ENCODE peak calls at places on chromosomes 11 and 22, in four cellular contexts. A is fibroblast of gingiva, F is C1 segment of cervical spinal cord, I is caudate nucleus. K is an unnamed sample.

GRCh38 chr11:118311518-118311917 is 7.0 kb downstream of the CD3E start:
- DNase-seq in A (no peak), F (no peak), I (no peak), K (no peak)

GRCh38 chr22:46469701-46470100 is 67.7 kb downstream of the CELSR1 start:
- DNase-seq in A (no peak), F (no peak), I (no peak), K (no peak)

GRCh38 chr22:30890689-30891442 is 77.7 kb downstream of the MORC2 start:
- DNase-seq in A (no peak), F (no peak), I (no peak), K (peak)

GRCh38 chr22:31192513-31192912 is 19.6 kb upstream of the LIMK2 start:
- DNase-seq in A (peak), F (no peak), I (no peak), K (no peak)

GRCh38 chr11:14626650-14627049 is 17.0 kb upstream of the PDE3B start:
- DNase-seq in A (no peak), F (no peak), I (no peak), K (no peak)

GRCh38 chr22:29946220-29946619 is 63.2 kb downstream of the MTMR3 start:
- DNase-seq in A (no peak), F (no peak), I (no peak), K (no peak)

GRCh38 chr11:6572215-6572614 is 31.2 kb downstream of the RRP8 start:
- DNase-seq in A (peak), F (no peak), I (no peak), K (peak)

GRCh38 chr11:18223937-18224387 is 12.6 kb downstream of the SAA4 start:
- DNase-seq in A (no peak), F (no peak), I (no peak), K (no peak)

GRCh38 chr22:39529487-39529851 is 3.1 kb downstream of the RPS19BP1 start:
- DNase-seq in A (no peak), F (no peak), I (no peak), K (no peak)

GRCh38 chr11:67632982-67633755 is 3.4 kb upstream of the NUDT8 start:
- DNase-seq in A (no peak), F (no peak), I (no peak), K (no peak)

GRCh38 chr22:19959043-19959586 is 17.5 kb upstream of the TXNRD2 start:
- DNase-seq in A (peak), F (no peak), I (no peak), K (no peak)

GRCh38 chr11:122179966-122180365 is 64.0 kb upstream of the BLID start:
- DNase-seq in A (no peak), F (no peak), I (no peak), K (no peak)

GRCh38 chr11:122681731-122682130 is 26.2 kb downstream of the UBASH3B start:
- DNase-seq in A (peak), F (no peak), I (no peak), K (peak)

GRCh38 chr11:13667245-13667644 is 1.2 kb upstream of the FAR1 start:
- DNase-seq in A (peak), F (no peak), I (no peak), K (no peak)

GRCh38 chr11:20158597-20159257 is 1.5 kb downstream of the DBX1 start:
- DNase-seq in A (peak), F (no peak), I (no peak), K (peak)

GRCh38 chr11:101508370-101508769 is 75.4 kb downstream of the TRPC6 start:
- DNase-seq in A (no peak), F (no peak), I (no peak), K (no peak)

GRCh38 chr11:118274184-118274583 is 10.1 kb upstream of the MPZL2 start:
- DNase-seq in A (no peak), F (no peak), I (no peak), K (no peak)

GRCh38 chr11:44305643-44306468 is 4.1 kb downstream of the ALX4 start:
- DNase-seq in A (no peak), F (no peak), I (no peak), K (no peak)

GRCh38 chr22:32469799-32470212 is 4.8 kb upstream of the FBXO7 start:
- DNase-seq in A (peak), F (no peak), I (no peak), K (peak)

GRCh38 chr22:39748877-39749276 is 144.7 kb downstream of the ENTHD1 start:
- DNase-seq in A (peak), F (no peak), I (no peak), K (peak)